ENCODE peak calls at places on chromosomes 16 and 17, in nine cellular contexts. One of them, this sample, is unnamed.

GRCh38 chr17:16477255-16477654 is 14.7 kb downstream of the LRRC75A start:
- DNase-seq in putamen: no peak
- DNase-seq in stimulated activated CD8-positive, alpha-beta memory T cell treated with anti-CD3 and anti-CD28 coated beads, Interleukin-4, amount 100 ng/mL, for 24 hours: no peak
- DNase-seq in C1 segment of cervical spinal cord: no peak
- DNase-seq in ovary: peak; percentile 60
- DNase-seq in NCI-H1092: no peak
- DNase-seq in prostate gland: no peak
- DNase-seq in mesenchymal stem cell: peak; percentile 87
- DNase-seq in cerebellar nuclear complex: no peak
- DNase-seq in this sample: no peak

GRCh38 chr16:12637002-12637401 is 166.7 kb downstream of the CPPED1 start:
- DNase-seq in prostate gland: no peak
- DNase-seq in putamen: no peak
- DNase-seq in NCI-H1092: no peak
- DNase-seq in ovary: no peak
- DNase-seq in stimulated activated CD8-positive, alpha-beta memory T cell treated with anti-CD3 and anti-CD28 coated beads, Interleukin-4, amount 100 ng/mL, for 24 hours: no peak
- DNase-seq in mesenchymal stem cell: no peak
- DNase-seq in cerebellar nuclear complex: no peak
- DNase-seq in C1 segment of cervical spinal cord: no peak
- DNase-seq in this sample: no peak

GRCh38 chr17:17710728-17711541 is 29.7 kb downstream of the RAI1 start:
- DNase-seq in prostate gland: peak; percentile 93
- DNase-seq in cerebellar nuclear complex: no peak
- DNase-seq in mesenchymal stem cell: peak; percentile 96
- DNase-seq in C1 segment of cervical spinal cord: no peak
- DNase-seq in putamen: peak; percentile 69
- DNase-seq in NCI-H1092: no peak
- DNase-seq in stimulated activated CD8-positive, alpha-beta memory T cell treated with anti-CD3 and anti-CD28 coated beads, Interleukin-4, amount 100 ng/mL, for 24 hours: no peak
- DNase-seq in ovary: peak; percentile 71
- DNase-seq in this sample: no peak

GRCh38 chr16:73020409-73020884 is 27.5 kb downstream of the ZFHX3 start:
- DNase-seq in ovary: no peak
- DNase-seq in prostate gland: peak; percentile 58
- DNase-seq in C1 segment of cervical spinal cord: no peak
- DNase-seq in cerebellar nuclear complex: no peak
- DNase-seq in stimulated activated CD8-positive, alpha-beta memory T cell treated with anti-CD3 and anti-CD28 coated beads, Interleukin-4, amount 100 ng/mL, for 24 hours: no peak
- DNase-seq in mesenchymal stem cell: peak; percentile 78
- DNase-seq in putamen: no peak
- DNase-seq in NCI-H1092: peak; percentile 71
- DNase-seq in this sample: no peak

GRCh38 chr17:33989357-33990148 is 265.5 kb upstream of the CCL2 start:
- DNase-seq in stimulated activated CD8-positive, alpha-beta memory T cell treated with anti-CD3 and anti-CD28 coated beads, Interleukin-4, amount 100 ng/mL, for 24 hours: no peak
- DNase-seq in cerebellar nuclear complex: no peak
- DNase-seq in mesenchymal stem cell: no peak
- DNase-seq in NCI-H1092: no peak
- DNase-seq in prostate gland: no peak
- DNase-seq in putamen: no peak
- DNase-seq in ovary: no peak
- DNase-seq in C1 segment of cervical spinal cord: no peak
- DNase-seq in this sample: no peak

GRCh38 chr17:51351890-51352289 is 91.5 kb downstream of the UTP18 start:
- DNase-seq in NCI-H1092: no peak
- DNase-seq in putamen: peak; percentile 58
- DNase-seq in prostate gland: peak; percentile 26
- DNase-seq in cerebellar nuclear complex: peak; percentile 45
- DNase-seq in mesenchymal stem cell: no peak
- DNase-seq in C1 segment of cervical spinal cord: peak; percentile 16
- DNase-seq in stimulated activated CD8-positive, alpha-beta memory T cell treated with anti-CD3 and anti-CD28 coated beads, Interleukin-4, amount 100 ng/mL, for 24 hours: no peak
- DNase-seq in ovary: peak; percentile 65
- DNase-seq in this sample: no peak

GRCh38 chr17:21368545-21369246 is 7.5 kb upstream of the KCNJ12 start:
- DNase-seq in stimulated activated CD8-positive, alpha-beta memory T cell treated with anti-CD3 and anti-CD28 coated beads, Interleukin-4, amount 100 ng/mL, for 24 hours: no peak
- DNase-seq in mesenchymal stem cell: no peak
- DNase-seq in ovary: no peak
- DNase-seq in prostate gland: no peak
- DNase-seq in cerebellar nuclear complex: no peak
- DNase-seq in putamen: no peak
- DNase-seq in NCI-H1092: no peak
- DNase-seq in C1 segment of cervical spinal cord: no peak
- DNase-seq in this sample: no peak

GRCh38 chr17:43917016-43917347 is 9.6 kb upstream of the MPP2 start:
- DNase-seq in cerebellar nuclear complex: no peak
- DNase-seq in ovary: no peak
- DNase-seq in NCI-H1092: no peak
- DNase-seq in putamen: no peak
- DNase-seq in mesenchymal stem cell: no peak
- DNase-seq in stimulated activated CD8-positive, alpha-beta memory T cell treated with anti-CD3 and anti-CD28 coated beads, Interleukin-4, amount 100 ng/mL, for 24 hours: no peak
- DNase-seq in prostate gland: no peak
- DNase-seq in C1 segment of cervical spinal cord: no peak
- DNase-seq in this sample: no peak